ENCODE peak calls at places on chromosomes 3 and 15, in seven cellular contexts. E is HEK293T, N is T-helper 9 cell, K is neural crest cell, T is AML-193, Y is mesothelial cell of epicardium, X is fibroblast of lung. J is an unnamed sample.

GRCh38 chr3:42756681-42757213 is 16.3 kb downstream of the CCDC13 start:
- DNase-seq in N (no peak), E (no peak), X (no peak), K (no peak), Y (no peak), T (no peak), J (no peak)

GRCh38 chr3:187628169-187628568 is 42.0 kb downstream of the SST start:
- DNase-seq in Y (no peak), T (no peak), X (no peak), K (no peak), N (no peak), E (no peak), J (no peak)

GRCh38 chr3:11808231-11808630 is 38.5 kb downstream of the TAMM41 start:
- DNase-seq in X (peak; percentile 15), Y (no peak), N (no peak), K (no peak), E (no peak), T (no peak), J (no peak)

GRCh38 chr3:117553461-117553860 is 843.9 kb downstream of the TUSC7 start:
- DNase-seq in K (no peak), N (no peak), Y (no peak), X (peak; percentile 67), T (no peak), E (no peak), J (peak; percentile 86)

GRCh38 chr3:197592361-197593045 is 36.7 kb upstream of the BDH1 start:
- DNase-seq in X (no peak), K (no peak), Y (no peak), N (no peak), T (no peak), E (no peak), J (no peak)

GRCh38 chr3:172106989-172107388 is 67.6 kb downstream of the FNDC3B start:
- DNase-seq in T (peak; percentile 96), X (no peak), N (peak; percentile 31), Y (no peak), E (no peak), K (no peak), J (peak; percentile 97)

GRCh38 chr3:116947148-116947547 is 237.6 kb downstream of the TUSC7 start:
- DNase-seq in K (no peak), E (no peak), Y (no peak), N (no peak), X (no peak), T (no peak), J (no peak)

GRCh38 chr3:5057857-5058324 is 64.2 kb upstream of the ARL8B start:
- DNase-seq in E (peak; percentile 59), N (peak; percentile 56), Y (peak; percentile 68), T (peak; percentile 92), X (peak; percentile 86), K (peak; percentile 33), J (peak; percentile 85)

GRCh38 chr3:197428961-197429360 is 126.8 kb downstream of the BDH1 start:
- DNase-seq in N (no peak), T (no peak), K (no peak), Y (no peak), X (no peak), E (no peak), J (no peak)

GRCh38 chr3:17138246-17139039 is 253.7 kb downstream of the PLCL2 start:
- DNase-seq in T (no peak), N (no peak), K (no peak), E (no peak), X (no peak), Y (no peak), J (no peak)

GRCh38 chr15:73699249-73700040 is 15.3 kb downstream of the CD276 start:
- DNase-seq in N (no peak), E (no peak), T (no peak), Y (no peak), K (no peak), X (no peak), J (no peak)

GRCh38 chr3:116112686-116113085 is 332.6 kb downstream of the LSAMP start:
- DNase-seq in E (no peak), K (no peak), T (no peak), Y (no peak), N (no peak), X (peak; percentile 48), J (no peak)

GRCh38 chr3:38562467-38562925 is 66.4 kb downstream of the EXOG start:
- DNase-seq in E (no peak), N (no peak), X (no peak), T (no peak), K (no peak), Y (no peak), J (no peak)

GRCh38 chr15:44676676-44677075 is 13.2 kb upstream of the SPG11 start:
- DNase-seq in N (no peak), E (no peak), K (no peak), T (no peak), X (no peak), Y (no peak), J (no peak)

GRCh38 chr3:172515130-172515918 is 7.9 kb downstream of the TNFSF10 start:
- DNase-seq in E (no peak), X (peak; percentile 17), Y (no peak), N (no peak), K (no peak), T (no peak), J (no peak)

GRCh38 chr15:68820205-68820588 is 498 bp downstream of the ANP32A start:
- DNase-seq in K (peak; percentile 27), Y (peak; percentile 63), E (no peak), N (peak; percentile 47), T (no peak), X (no peak), J (peak; percentile 29)

GRCh38 chr15:57537072-57537471 is 54.6 kb upstream of the MYZAP start:
- DNase-seq in X (peak; percentile 46), N (no peak), E (no peak), K (no peak), Y (no peak), T (no peak), J (peak; percentile 34)

GRCh38 chr3:144362126-144362525 is 390.5 kb downstream of the DIPK2A start:
- DNase-seq in X (peak; percentile 65), Y (no peak), N (no peak), E (no peak), T (no peak), K (no peak), J (no peak)

GRCh38 chr3:63521657-63522056 is 130.8 kb upstream of the SNTN start:
- DNase-seq in T (no peak), N (no peak), Y (no peak), X (no peak), E (no peak), K (no peak), J (no peak)

GRCh38 chr3:149466192-149466591 is 8.3 kb upstream of the TM4SF4 start:
- DNase-seq in X (peak; percentile 78), K (no peak), Y (peak; percentile 50), E (no peak), N (no peak), T (no peak), J (no peak)

GRCh38 chr15:52440414-52440813 is 88.3 kb downstream of the MYO5A start:
- DNase-seq in K (no peak), T (no peak), Y (no peak), X (no peak), N (no peak), E (no peak), J (peak; percentile 37)

GRCh38 chr15:82566690-82567089 is 26.4 kb upstream of the RPS17 start:
- DNase-seq in N (no peak), X (peak; percentile 59), K (no peak), T (no peak), Y (no peak), E (no peak), J (no peak)

GRCh38 chr15:44735482-44736260 is 657 bp upstream of the TRIM69 start:
- DNase-seq in T (peak; percentile 72), K (no peak), E (no peak), N (no peak), X (peak; percentile 17), Y (no peak), J (peak; percentile 77)

GRCh38 chr3:45273681-45274515 is 47.8 kb upstream of the TMEM158 start:
- DNase-seq in T (peak; percentile 26), Y (no peak), X (no peak), E (no peak), N (no peak), K (no peak), J (no peak)

GRCh38 chr15:55737373-55737772 is 5.6 kb downstream of the PRTG start:
- DNase-seq in K (peak; percentile 31), Y (no peak), N (no peak), T (no peak), X (no peak), E (no peak), J (no peak)

GRCh38 chr3:119598410-119599098 is 869 bp downstream of the PLA1A start:
- DNase-seq in X (no peak), K (no peak), T (no peak), N (no peak), E (no peak), Y (no peak), J (no peak)

GRCh38 chr15:68699881-68700394 is 120.8 kb downstream of the ANP32A start:
- DNase-seq in N (no peak), K (no peak), E (no peak), T (no peak), X (no peak), Y (no peak), J (peak; percentile 4)

GRCh38 chr3:4506559-4507009 is 13.4 kb downstream of the ITPR1 start:
- DNase-seq in K (no peak), N (no peak), Y (no peak), E (no peak), T (no peak), X (no peak), J (no peak)